ENCODE peak calls at places on chromosome 1, in eight cellular contexts. One of them, this sample, is unnamed.

GRCh38 chr1:24205701-24206464 is 18.8 kb upstream of the IFNLR1 start:
- DNase-seq in GM12878: no peak
- DNase-seq in GM23338: no peak
- DNase-seq in HCT116: no peak
- DNase-seq in H1: no peak
- DNase-seq in HepG2: no peak
- DNase-seq in K562: no peak
- DNase-seq in endothelial cell of umbilical vein: no peak
- DNase-seq in this sample: no peak

GRCh38 chr1:4060850-4061249 is 160.8 kb upstream of the C1orf174 start:
- DNase-seq in GM12878: no peak
- DNase-seq in GM23338: no peak
- DNase-seq in HCT116: no peak
- DNase-seq in H1: no peak
- DNase-seq in HepG2: no peak
- DNase-seq in K562: no peak
- DNase-seq in endothelial cell of umbilical vein: no peak
- DNase-seq in this sample: no peak

GRCh38 chr1:153649867-153650235 is 8.7 kb upstream of the SNAPIN start:
- DNase-seq in GM12878: no peak
- DNase-seq in GM23338: no peak
- DNase-seq in HCT116: no peak
- DNase-seq in H1: no peak
- DNase-seq in HepG2: no peak
- DNase-seq in K562: no peak
- DNase-seq in endothelial cell of umbilical vein: no peak
- DNase-seq in this sample: no peak

GRCh38 chr1:240906477-240906876 is 294.5 kb upstream of the GREM2 start:
- DNase-seq in GM12878: no peak
- DNase-seq in GM23338: no peak
- DNase-seq in HCT116: no peak
- DNase-seq in H1: no peak
- DNase-seq in HepG2: no peak
- DNase-seq in K562: no peak
- DNase-seq in endothelial cell of umbilical vein: peak
- DNase-seq in this sample: no peak

GRCh38 chr1:234730110-234730509 is 120.1 kb upstream of the IRF2BP2 start:
- DNase-seq in GM12878: peak
- DNase-seq in GM23338: no peak
- DNase-seq in HCT116: no peak
- DNase-seq in H1: no peak
- DNase-seq in HepG2: no peak
- DNase-seq in K562: no peak
- DNase-seq in endothelial cell of umbilical vein: no peak
- DNase-seq in this sample: no peak

GRCh38 chr1:17700981-17701870 is 53.9 kb upstream of the ACTL8 start:
- DNase-seq in GM12878: no peak
- DNase-seq in GM23338: no peak
- DNase-seq in HCT116: no peak
- DNase-seq in H1: no peak
- DNase-seq in HepG2: no peak
- DNase-seq in K562: no peak
- DNase-seq in endothelial cell of umbilical vein: no peak
- DNase-seq in this sample: no peak

GRCh38 chr1:230573647-230574046 is 68.6 kb upstream of the COG2 start:
- DNase-seq in GM12878: no peak
- DNase-seq in GM23338: no peak
- DNase-seq in HCT116: no peak
- DNase-seq in H1: no peak
- DNase-seq in HepG2: no peak
- DNase-seq in K562: no peak
- DNase-seq in endothelial cell of umbilical vein: no peak
- DNase-seq in this sample: no peak

GRCh38 chr1:41315867-41316266 is 45.4 kb upstream of the FOXO6 start:
- DNase-seq in GM12878: no peak
- DNase-seq in GM23338: no peak
- DNase-seq in HCT116: no peak
- DNase-seq in H1: no peak
- DNase-seq in HepG2: no peak
- DNase-seq in K562: no peak
- DNase-seq in endothelial cell of umbilical vein: no peak
- DNase-seq in this sample: no peak

DNA sequence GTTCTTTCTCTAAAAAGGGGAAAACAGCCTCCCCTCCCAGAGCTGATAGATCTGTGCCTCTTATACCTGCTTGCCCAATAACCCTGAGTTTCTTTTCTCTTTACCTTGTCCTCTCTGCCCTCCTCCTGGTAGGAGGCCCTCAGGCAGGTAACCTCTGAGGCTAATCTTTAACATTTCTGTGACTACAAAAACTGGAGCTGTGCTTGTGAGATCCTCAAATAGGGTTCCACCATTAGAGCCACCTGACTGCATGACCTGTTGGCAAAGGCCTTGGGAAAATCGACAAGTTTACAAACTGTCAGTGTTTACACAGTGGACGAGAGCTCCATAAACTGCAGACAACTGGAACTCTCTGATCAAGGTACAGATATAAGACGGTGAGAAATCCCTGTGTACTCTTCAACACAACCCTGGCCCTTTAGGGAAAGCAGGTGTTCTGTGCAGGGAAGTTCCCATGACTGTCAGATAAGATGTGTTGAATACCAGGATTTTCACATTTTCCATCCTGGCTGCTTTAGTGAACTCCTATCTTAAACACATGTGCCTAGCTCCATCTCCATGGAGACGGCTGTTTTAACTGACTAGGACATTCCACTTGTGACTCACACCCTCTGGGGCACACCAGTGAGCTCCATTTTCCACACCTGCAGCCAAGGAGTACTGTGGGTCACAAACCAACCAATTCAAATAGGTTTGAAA is 38.3 kb downstream of the ECE1 start:
- DNase-seq in GM12878: no peak
- DNase-seq in GM23338: no peak
- DNase-seq in HCT116: peak
- DNase-seq in H1: no peak
- DNase-seq in HepG2: peak
- DNase-seq in K562: no peak
- DNase-seq in endothelial cell of umbilical vein: peak
- DNase-seq in this sample: no peak
- TF ChIP-seq POLR2AphosphoS5 in GM12878: no peak
- TF ChIP-seq POLR2AphosphoS5 in GM23338: no peak
- TF ChIP-seq POLR2AphosphoS5 in HCT116: peak
- TF ChIP-seq POLR2AphosphoS5 in H1: no peak
- TF ChIP-seq POLR2AphosphoS5 in HepG2: no peak
- TF ChIP-seq POLR2AphosphoS5 in K562: no peak
- TF ChIP-seq POLR2AphosphoS5 in endothelial cell of umbilical vein: no peak
- TF ChIP-seq POLR2AphosphoS5 in this sample: no peak

DNA sequence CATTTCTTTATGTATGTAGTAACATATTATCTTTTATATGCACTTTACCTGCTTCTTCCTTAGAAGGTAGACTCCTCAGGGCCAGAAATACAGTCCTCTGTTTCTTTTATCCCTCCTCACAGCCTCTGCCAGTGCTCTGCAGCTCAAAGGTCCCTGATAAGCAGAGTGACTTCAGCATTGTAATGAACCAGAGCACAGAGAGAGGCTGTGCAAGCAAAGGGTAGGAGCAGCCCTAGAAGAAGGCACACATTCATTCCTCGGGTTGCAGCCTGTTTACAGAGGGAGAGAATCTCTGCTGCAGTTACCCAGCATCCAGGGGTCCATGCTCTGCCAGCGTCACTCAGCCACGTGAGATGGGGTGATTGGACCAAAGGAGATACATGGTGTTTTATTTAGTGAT is 101.1 kb downstream of the RHOU start:
- DNase-seq in GM12878: no peak
- DNase-seq in GM23338: no peak
- DNase-seq in HCT116: no peak
- DNase-seq in H1: no peak
- DNase-seq in HepG2: peak
- DNase-seq in K562: no peak
- DNase-seq in endothelial cell of umbilical vein: no peak
- DNase-seq in this sample: no peak
- H3K27ac ChIP-seq in GM12878: no peak
- H3K27ac ChIP-seq in GM23338: no peak
- H3K27ac ChIP-seq in HCT116: no peak
- H3K27ac ChIP-seq in H1: no peak
- H3K27ac ChIP-seq in HepG2: peak
- H3K27ac ChIP-seq in K562: no peak
- H3K27ac ChIP-seq in endothelial cell of umbilical vein: no peak
- H3K27ac ChIP-seq in this sample: no peak

GRCh38 chr1:44620072-44620471 is 54.2 kb downstream of the TMEM53 start:
- DNase-seq in GM12878: no peak
- DNase-seq in GM23338: no peak
- DNase-seq in HCT116: no peak
- DNase-seq in H1: no peak
- DNase-seq in HepG2: no peak
- DNase-seq in K562: no peak
- DNase-seq in endothelial cell of umbilical vein: no peak
- DNase-seq in this sample: no peak

GRCh38 chr1:44617703-44618029 is 56.6 kb downstream of the TMEM53 start:
- DNase-seq in GM12878: no peak
- DNase-seq in GM23338: no peak
- DNase-seq in HCT116: no peak
- DNase-seq in H1: no peak
- DNase-seq in HepG2: no peak
- DNase-seq in K562: no peak
- DNase-seq in endothelial cell of umbilical vein: no peak
- DNase-seq in this sample: no peak

GRCh38 chr1:44619261-44619900 is 54.9 kb downstream of the TMEM53 start:
- DNase-seq in GM12878: no peak
- DNase-seq in GM23338: no peak
- DNase-seq in HCT116: no peak
- DNase-seq in H1: no peak
- DNase-seq in HepG2: no peak
- DNase-seq in K562: no peak
- DNase-seq in endothelial cell of umbilical vein: no peak
- DNase-seq in this sample: no peak

GRCh38 chr1:44616284-44616990 is 57.8 kb downstream of the TMEM53 start:
- DNase-seq in GM12878: no peak
- DNase-seq in GM23338: no peak
- DNase-seq in HCT116: no peak
- DNase-seq in H1: no peak
- DNase-seq in HepG2: no peak
- DNase-seq in K562: peak
- DNase-seq in endothelial cell of umbilical vein: no peak
- DNase-seq in this sample: no peak

GRCh38 chr1:44616991-44617702 is 57.1 kb downstream of the TMEM53 start:
- DNase-seq in GM12878: no peak
- DNase-seq in GM23338: peak
- DNase-seq in HCT116: no peak
- DNase-seq in H1: no peak
- DNase-seq in HepG2: no peak
- DNase-seq in K562: no peak
- DNase-seq in endothelial cell of umbilical vein: no peak
- DNase-seq in this sample: no peak
- TF ChIP-seq EZH2 in GM12878: no peak
- TF ChIP-seq EZH2 in GM23338: no peak
- TF ChIP-seq EZH2 in HCT116: no peak
- TF ChIP-seq EZH2 in H1: no peak
- TF ChIP-seq EZH2 in HepG2: no peak
- TF ChIP-seq EZH2 in K562: no peak
- TF ChIP-seq EZH2 in endothelial cell of umbilical vein: peak
- TF ChIP-seq EZH2 in this sample: no peak

DNA sequence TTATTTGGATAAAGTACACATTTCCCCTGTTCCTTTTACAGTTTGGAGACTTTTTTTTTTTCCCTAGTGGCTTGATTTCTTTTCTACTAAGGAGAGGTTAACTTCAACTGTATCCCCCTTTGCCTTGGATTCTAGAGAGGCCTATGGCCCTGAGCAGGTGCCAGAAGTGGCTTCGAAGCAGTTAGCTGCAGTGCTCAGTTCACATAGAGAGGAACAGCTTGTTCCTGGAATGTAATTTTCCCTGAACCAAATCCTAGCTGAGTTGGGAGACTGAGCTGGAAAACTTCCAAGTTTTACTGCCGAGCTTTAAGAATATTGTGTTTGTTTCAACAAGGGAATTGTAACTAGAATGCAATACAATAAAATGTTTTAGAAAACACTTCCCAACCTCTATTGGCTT is 17.5 kb downstream of the RD3 start:
- DNase-seq in GM12878: no peak
- DNase-seq in GM23338: no peak
- DNase-seq in HCT116: no peak
- DNase-seq in H1: no peak
- DNase-seq in HepG2: no peak
- DNase-seq in K562: no peak
- DNase-seq in endothelial cell of umbilical vein: peak
- DNase-seq in this sample: no peak
- TF ChIP-seq POLR2AphosphoS5 in GM12878: no peak
- TF ChIP-seq POLR2AphosphoS5 in GM23338: no peak
- TF ChIP-seq POLR2AphosphoS5 in HCT116: no peak
- TF ChIP-seq POLR2AphosphoS5 in H1: no peak
- TF ChIP-seq POLR2AphosphoS5 in HepG2: no peak
- TF ChIP-seq POLR2AphosphoS5 in K562: no peak
- TF ChIP-seq POLR2AphosphoS5 in endothelial cell of umbilical vein: no peak
- TF ChIP-seq POLR2AphosphoS5 in this sample: no peak

GRCh38 chr1:77846966-77847365 is 41.5 kb upstream of the NEXN start:
- DNase-seq in GM12878: no peak
- DNase-seq in GM23338: no peak
- DNase-seq in HCT116: no peak
- DNase-seq in H1: no peak
- DNase-seq in HepG2: no peak
- DNase-seq in K562: no peak
- DNase-seq in endothelial cell of umbilical vein: peak
- DNase-seq in this sample: no peak

GRCh38 chr1:77850082-77850481 is 38.3 kb upstream of the NEXN start:
- DNase-seq in GM12878: no peak
- DNase-seq in GM23338: no peak
- DNase-seq in HCT116: no peak
- DNase-seq in H1: no peak
- DNase-seq in HepG2: no peak
- DNase-seq in K562: no peak
- DNase-seq in endothelial cell of umbilical vein: no peak
- DNase-seq in this sample: no peak

GRCh38 chr1:77847621-77848080 is 40.8 kb upstream of the NEXN start:
- DNase-seq in GM12878: peak
- DNase-seq in GM23338: no peak
- DNase-seq in HCT116: no peak
- DNase-seq in H1: no peak
- DNase-seq in HepG2: no peak
- DNase-seq in K562: no peak
- DNase-seq in endothelial cell of umbilical vein: no peak
- DNase-seq in this sample: no peak
- H3K27ac ChIP-seq in GM12878: no peak
- H3K27ac ChIP-seq in GM23338: no peak
- H3K27ac ChIP-seq in HCT116: no peak
- H3K27ac ChIP-seq in H1: no peak
- H3K27ac ChIP-seq in HepG2: no peak
- H3K27ac ChIP-seq in K562: no peak
- H3K27ac ChIP-seq in endothelial cell of umbilical vein: no peak
- H3K27ac ChIP-seq in this sample: no peak